ENCODE peak calls at places on chromosomes 6 and 20, in seven cellular contexts. O, Y, P, U, E, R and G are unnamed samples.

GRCh38 chr6:8731874-8732273 is 296.5 kb upstream of the SLC35B3 start:
- DNase-seq in P (no peak), O (no peak), R (no peak), Y (no peak), E (no peak), U (no peak), G (no peak)

GRCh38 chr6:132456700-132457143 is 55.4 kb upstream of the MOXD1 start:
- DNase-seq in E (peak; percentile 15), R (no peak), O (no peak), U (no peak), Y (no peak), P (no peak), G (no peak)

GRCh38 chr20:4898845-4899244 is 102.5 kb downstream of the SLC23A2 start:
- DNase-seq in Y (no peak), E (no peak), P (no peak), R (no peak), U (no peak), O (no peak), G (no peak)

GRCh38 chr6:155364844-155365437 is 50.7 kb upstream of the TFB1M start:
- DNase-seq in U (no peak), E (no peak), R (no peak), Y (no peak), P (no peak), O (no peak), G (no peak)

GRCh38 chr6:12420626-12421025 is 130.5 kb downstream of the EDN1 start:
- DNase-seq in U (no peak), O (no peak), E (no peak), P (no peak), Y (peak; percentile 33), R (no peak), G (no peak)

GRCh38 chr6:137738197-137738596 is 128.9 kb upstream of the TNFAIP3 start:
- DNase-seq in E (no peak), Y (peak; percentile 34), R (no peak), U (no peak), O (no peak), P (no peak), G (no peak)

GRCh38 chr6:124446966-124447365 is 515.3 kb upstream of the RNF217 start:
- DNase-seq in O (no peak), U (no peak), E (no peak), R (no peak), Y (no peak), P (no peak), G (no peak)

GRCh38 chr6:132166670-132167069 is 215.5 kb upstream of the CCN2 start:
- DNase-seq in U (no peak), P (no peak), E (no peak), Y (no peak), O (no peak), R (no peak), G (no peak)

GRCh38 chr20:13567663-13568062 is 71.1 kb downstream of the TASP1 start:
- DNase-seq in O (no peak), E (no peak), Y (no peak), U (no peak), P (no peak), R (no peak), G (no peak)

GRCh38 chr6:139126255-139126654 is 8.6 kb upstream of the HECA start:
- DNase-seq in R (no peak), O (no peak), P (no peak), U (no peak), E (peak; percentile 72), Y (no peak), G (no peak)

GRCh38 chr20:60057866-60058807 is 99.9 kb downstream of the CDH26 start:
- DNase-seq in O (no peak), E (no peak), Y (no peak), P (no peak), U (no peak), R (peak; percentile 18), G (no peak)

GRCh38 chr6:1136415-1136774 is 175.5 kb upstream of the FOXQ1 start:
- DNase-seq in O (no peak), P (no peak), U (no peak), E (peak; percentile 77), Y (no peak), R (no peak), G (no peak)

GRCh38 chr6:47419621-47420020 is 58.0 kb upstream of the CD2AP start:
- DNase-seq in P (no peak), U (no peak), O (no peak), Y (peak; percentile 51), R (no peak), E (no peak), G (no peak)

GRCh38 chr20:43238833-43239232 is 49.1 kb upstream of the PTPRT start:
- DNase-seq in O (no peak), R (no peak), Y (peak; percentile 6), U (no peak), P (peak; percentile 23), E (no peak), G (no peak)

GRCh38 chr20:24994470-24995368 is 2.2 kb upstream of the APMAP start:
- DNase-seq in U (no peak), E (peak; percentile 82), P (peak; percentile 81), O (peak; percentile 82), R (peak; percentile 75), Y (peak; percentile 76), G (no peak)

GRCh38 chr6:75145976-75146375 is 59.9 kb downstream of the COL12A1 start:
- DNase-seq in Y (no peak), R (no peak), O (no peak), P (no peak), U (no peak), E (no peak), G (no peak)

GRCh38 chr20:47727170-47727880 is 58.0 kb downstream of the SULF2 start:
- DNase-seq in O (no peak), Y (no peak), E (no peak), R (peak; percentile 50), U (no peak), P (no peak), G (no peak)

GRCh38 chr6:47343631-47344421 is 34.1 kb upstream of the TNFRSF21 start:
- DNase-seq in U (no peak), E (no peak), P (no peak), O (peak; percentile 26), R (no peak), Y (no peak), G (no peak)

GRCh38 chr20:10487354-10488115 is 52.4 kb downstream of the SLX4IP start:
- DNase-seq in Y (no peak), E (no peak), U (no peak), O (no peak), P (no peak), R (no peak), G (no peak)

GRCh38 chr20:46954490-46955038 is 59.9 kb downstream of the EYA2 start:
- DNase-seq in R (no peak), O (peak; percentile 80), U (peak; percentile 16), E (peak; percentile 85), P (no peak), Y (peak; percentile 94), G (no peak)

GRCh38 chr6:33809619-33810018 is 5.8 kb upstream of the MLN start:
- DNase-seq in O (no peak), E (no peak), U (no peak), Y (no peak), P (no peak), R (no peak), G (no peak)

GRCh38 chr6:3843379-3844096 is 5.6 kb upstream of the FAM50B start:
- DNase-seq in O (no peak), E (no peak), P (no peak), Y (no peak), U (no peak), R (no peak), G (no peak)

GRCh38 chr6:98203170-98203806 is 631.1 kb upstream of the POU3F2 start:
- DNase-seq in U (no peak), O (no peak), E (no peak), R (no peak), Y (no peak), P (no peak), G (no peak)

GRCh38 chr20:62666736-62667529 is 24.6 kb downstream of the SLCO4A1 start:
- DNase-seq in Y (no peak), O (peak; percentile 83), R (no peak), P (no peak), U (no peak), E (no peak), G (peak; percentile 41)

GRCh38 chr6:89494131-89494793 is 61.3 kb downstream of the ANKRD6 start:
- DNase-seq in E (no peak), Y (no peak), R (no peak), O (no peak), U (no peak), P (no peak), G (no peak)

GRCh38 chr6:101397199-101397598 is 3.7 kb downstream of the GRIK2 start:
- DNase-seq in U (no peak), O (no peak), R (no peak), P (peak; percentile 60), E (no peak), Y (peak; percentile 30), G (no peak)

GRCh38 chr20:51958636-51959542 is 156.6 kb upstream of the SALL4 start:
- DNase-seq in O (no peak), R (no peak), E (no peak), U (no peak), P (no peak), Y (no peak), G (peak; percentile 53)

GRCh38 chr6:2275892-2276242 is 30.5 kb upstream of the GMDS start:
- DNase-seq in O (no peak), Y (no peak), E (no peak), R (no peak), P (no peak), U (no peak), G (no peak)

GRCh38 chr6:158847786-158848185 is 28.6 kb upstream of the EZR start:
- DNase-seq in P (no peak), U (no peak), O (no peak), E (no peak), R (no peak), Y (no peak), G (no peak)

GRCh38 chr6:11645016-11645415 is 107.5 kb downstream of the TMEM170B start:
- DNase-seq in R (no peak), O (no peak), Y (no peak), P (no peak), E (no peak), U (no peak), G (no peak)

GRCh38 chr20:46028110-46028509 is 905 bp upstream of the SLC12A5 start:
- DNase-seq in O (no peak), P (no peak), Y (no peak), E (no peak), U (no peak), R (no peak), G (no peak)

GRCh38 chr6:138346302-138347195 is 31.2 kb upstream of the SMIM28 start:
- DNase-seq in P (no peak), R (no peak), O (no peak), E (no peak), U (no peak), Y (no peak), G (peak; percentile 29)

GRCh38 chr20:48592107-48592940 is 235.5 kb downstream of the PREX1 start:
- DNase-seq in U (no peak), Y (no peak), R (no peak), E (no peak), O (no peak), P (no peak), G (no peak)

GRCh38 chr6:5302995-5303622 is 41.8 kb downstream of the FARS2 start:
- DNase-seq in E (no peak), Y (peak; percentile 52), P (no peak), R (peak; percentile 9), O (peak; percentile 23), U (no peak), G (no peak)

GRCh38 chr6:126176266-126176665 is 163.6 kb upstream of the CENPW start:
- DNase-seq in U (no peak), P (peak; percentile 8), O (no peak), E (no peak), Y (peak; percentile 34), R (no peak), G (no peak)

GRCh38 chr20:62893700-62894099 is 32.1 kb upstream of the TCFL5 start:
- DNase-seq in P (peak; percentile 57), Y (peak; percentile 31), U (no peak), R (no peak), E (no peak), O (no peak), G (no peak)